ENCODE peak calls at places on chromosomes 7 and 10, in four cellular contexts. One of them, this sample, is unnamed.

GRCh38 chr10:33216661-33217427 is 117.6 kb downstream of the NRP1 start:
- DNase-seq in activated CD8-positive, alpha-beta memory T cell treated with anti-CD3 and anti-CD28 coated beads for 48 hours: no peak
- DNase-seq in uterus: no peak
- DNase-seq in HEK293T: no peak
- DNase-seq in this sample: no peak

GRCh38 chr10:8336629-8337331 is 282.3 kb downstream of the GATA3 start:
- DNase-seq in activated CD8-positive, alpha-beta memory T cell treated with anti-CD3 and anti-CD28 coated beads for 48 hours: no peak
- DNase-seq in uterus: no peak
- DNase-seq in HEK293T: no peak
- DNase-seq in this sample: no peak

GRCh38 chr10:33055636-33056035 is 97.6 kb upstream of the ITGB1 start:
- DNase-seq in activated CD8-positive, alpha-beta memory T cell treated with anti-CD3 and anti-CD28 coated beads for 48 hours: no peak
- DNase-seq in uterus: no peak
- DNase-seq in HEK293T: no peak
- DNase-seq in this sample: no peak

GRCh38 chr10:17375936-17376584 is 78.3 kb downstream of the ST8SIA6 start:
- DNase-seq in activated CD8-positive, alpha-beta memory T cell treated with anti-CD3 and anti-CD28 coated beads for 48 hours: peak; percentile 12
- DNase-seq in uterus: no peak
- DNase-seq in HEK293T: peak; percentile 28
- DNase-seq in this sample: peak; percentile 3

GRCh38 chr7:11786186-11786585 is 45.8 kb downstream of the THSD7A start:
- DNase-seq in activated CD8-positive, alpha-beta memory T cell treated with anti-CD3 and anti-CD28 coated beads for 48 hours: no peak
- DNase-seq in uterus: no peak
- DNase-seq in HEK293T: peak; percentile 8
- DNase-seq in this sample: no peak

GRCh38 chr10:8416755-8417154 is 362.3 kb downstream of the GATA3 start:
- DNase-seq in activated CD8-positive, alpha-beta memory T cell treated with anti-CD3 and anti-CD28 coated beads for 48 hours: no peak
- DNase-seq in uterus: no peak
- DNase-seq in HEK293T: no peak
- DNase-seq in this sample: no peak

GRCh38 chr10:97075961-97076525 is 109.7 kb downstream of the SLIT1 start:
- DNase-seq in activated CD8-positive, alpha-beta memory T cell treated with anti-CD3 and anti-CD28 coated beads for 48 hours: no peak
- DNase-seq in uterus: no peak
- DNase-seq in HEK293T: no peak
- DNase-seq in this sample: no peak

GRCh38 chr10:117461766-117462423 is 80.7 kb upstream of the EMX2 start:
- DNase-seq in activated CD8-positive, alpha-beta memory T cell treated with anti-CD3 and anti-CD28 coated beads for 48 hours: no peak
- DNase-seq in uterus: peak; percentile 93
- DNase-seq in HEK293T: peak; percentile 74
- DNase-seq in this sample: no peak

GRCh38 chr7:151211155-151211772 is 976 bp upstream of the H2BK1 start:
- DNase-seq in activated CD8-positive, alpha-beta memory T cell treated with anti-CD3 and anti-CD28 coated beads for 48 hours: no peak
- DNase-seq in uterus: no peak
- DNase-seq in HEK293T: no peak
- DNase-seq in this sample: no peak

GRCh38 chr10:67603701-67604100 is 92.3 kb downstream of the CTNNA3 start:
- DNase-seq in activated CD8-positive, alpha-beta memory T cell treated with anti-CD3 and anti-CD28 coated beads for 48 hours: no peak
- DNase-seq in uterus: no peak
- DNase-seq in HEK293T: no peak
- DNase-seq in this sample: no peak

GRCh38 chr7:64626083-64626469 is 39.9 kb upstream of the ZNF107 start:
- DNase-seq in activated CD8-positive, alpha-beta memory T cell treated with anti-CD3 and anti-CD28 coated beads for 48 hours: no peak
- DNase-seq in uterus: no peak
- DNase-seq in HEK293T: no peak
- DNase-seq in this sample: no peak